ENCODE peak calls at places on chromosome 4, in seven cellular contexts. One of them, this sample, is unnamed.
A peak's percentile ranks its signal among the peaks of the same experiment; 100 is the strongest.

GRCh38 chr4:107747748-107748486 is 27.9 kb upstream of the PAPSS1 start:
- DNase-seq in IMR-90: no peak
- DNase-seq in iPS-NIHi11: peak; percentile 13
- DNase-seq in astrocyte: no peak
- DNase-seq in mesendoderm: no peak
- DNase-seq in CD4-positive, alpha-beta memory T cell: no peak
- DNase-seq in T follicular helper cell: no peak
- DNase-seq in this sample: no peak

GRCh38 chr4:141815646-141816045 is 179.3 kb downstream of the IL15 start:
- DNase-seq in IMR-90: no peak
- DNase-seq in iPS-NIHi11: no peak
- DNase-seq in astrocyte: no peak
- DNase-seq in mesendoderm: no peak
- DNase-seq in CD4-positive, alpha-beta memory T cell: no peak
- DNase-seq in T follicular helper cell: no peak
- DNase-seq in this sample: no peak

GRCh38 chr4:71009796-71010588 is 16.5 kb downstream of the DCK start:
- DNase-seq in IMR-90: peak; percentile 56
- DNase-seq in iPS-NIHi11: peak; percentile 45
- DNase-seq in astrocyte: peak; percentile 25
- DNase-seq in mesendoderm: peak; percentile 53
- DNase-seq in CD4-positive, alpha-beta memory T cell: peak; percentile 53
- DNase-seq in T follicular helper cell: no peak
- DNase-seq in this sample: no peak

GRCh38 chr4:187183826-187184225 is 460.2 kb upstream of the FAT1 start:
- DNase-seq in IMR-90: no peak
- DNase-seq in iPS-NIHi11: no peak
- DNase-seq in astrocyte: peak; percentile 7
- DNase-seq in mesendoderm: no peak
- DNase-seq in CD4-positive, alpha-beta memory T cell: no peak
- DNase-seq in T follicular helper cell: no peak
- DNase-seq in this sample: no peak

GRCh38 chr4:169383724-169384123 is 113.0 kb upstream of the SH3RF1 start:
- DNase-seq in IMR-90: peak; percentile 97
- DNase-seq in iPS-NIHi11: no peak
- DNase-seq in astrocyte: peak; percentile 99
- DNase-seq in mesendoderm: no peak
- DNase-seq in CD4-positive, alpha-beta memory T cell: no peak
- DNase-seq in T follicular helper cell: no peak
- DNase-seq in this sample: no peak

GRCh38 chr4:145433684-145434083 is 48.0 kb upstream of the SMAD1 start:
- DNase-seq in IMR-90: no peak
- DNase-seq in iPS-NIHi11: no peak
- DNase-seq in astrocyte: no peak
- DNase-seq in mesendoderm: no peak
- DNase-seq in CD4-positive, alpha-beta memory T cell: no peak
- DNase-seq in T follicular helper cell: no peak
- DNase-seq in this sample: no peak

GRCh38 chr4:156113138-156113537 is 159.5 kb upstream of the CTSO start:
- DNase-seq in IMR-90: no peak
- DNase-seq in iPS-NIHi11: no peak
- DNase-seq in astrocyte: peak; percentile 21
- DNase-seq in mesendoderm: peak; percentile 26
- DNase-seq in CD4-positive, alpha-beta memory T cell: no peak
- DNase-seq in T follicular helper cell: no peak
- DNase-seq in this sample: no peak

GRCh38 chr4:68129793-68130192 is at the start of gene TMPRSS11F:
- DNase-seq in IMR-90: no peak
- DNase-seq in iPS-NIHi11: peak; percentile 11
- DNase-seq in astrocyte: no peak
- DNase-seq in mesendoderm: peak; percentile 87
- DNase-seq in CD4-positive, alpha-beta memory T cell: no peak
- DNase-seq in T follicular helper cell: no peak
- DNase-seq in this sample: no peak

GRCh38 chr4:94892051-94892450 is 134.3 kb downstream of the BMPR1B start:
- DNase-seq in IMR-90: no peak
- DNase-seq in iPS-NIHi11: no peak
- DNase-seq in astrocyte: peak; percentile 38
- DNase-seq in mesendoderm: no peak
- DNase-seq in CD4-positive, alpha-beta memory T cell: no peak
- DNase-seq in T follicular helper cell: no peak
- DNase-seq in this sample: no peak

GRCh38 chr4:138501614-138502013 is 259.5 kb upstream of the SLC7A11 start:
- DNase-seq in IMR-90: no peak
- DNase-seq in iPS-NIHi11: no peak
- DNase-seq in astrocyte: no peak
- DNase-seq in mesendoderm: no peak
- DNase-seq in CD4-positive, alpha-beta memory T cell: no peak
- DNase-seq in T follicular helper cell: no peak
- DNase-seq in this sample: no peak

GRCh38 chr4:5292091-5292490 is 240.8 kb downstream of the STK32B start:
- DNase-seq in IMR-90: no peak
- DNase-seq in iPS-NIHi11: no peak
- DNase-seq in astrocyte: no peak
- DNase-seq in mesendoderm: no peak
- DNase-seq in CD4-positive, alpha-beta memory T cell: no peak
- DNase-seq in T follicular helper cell: no peak
- DNase-seq in this sample: no peak

GRCh38 chr4:57231781-57232180 is 121.6 kb upstream of the IGFBP7 start:
- DNase-seq in IMR-90: no peak
- DNase-seq in iPS-NIHi11: no peak
- DNase-seq in astrocyte: no peak
- DNase-seq in mesendoderm: no peak
- DNase-seq in CD4-positive, alpha-beta memory T cell: no peak
- DNase-seq in T follicular helper cell: no peak
- DNase-seq in this sample: no peak

GRCh38 chr4:106868381-106869035 is 167.6 kb downstream of the DKK2 start:
- DNase-seq in IMR-90: no peak
- DNase-seq in iPS-NIHi11: no peak
- DNase-seq in astrocyte: peak; percentile 52
- DNase-seq in mesendoderm: no peak
- DNase-seq in CD4-positive, alpha-beta memory T cell: no peak
- DNase-seq in T follicular helper cell: no peak
- DNase-seq in this sample: no peak

GRCh38 chr4:67468801-67469200 is 76.5 kb downstream of the CENPC start:
- DNase-seq in IMR-90: no peak
- DNase-seq in iPS-NIHi11: no peak
- DNase-seq in astrocyte: no peak
- DNase-seq in mesendoderm: no peak
- DNase-seq in CD4-positive, alpha-beta memory T cell: no peak
- DNase-seq in T follicular helper cell: no peak
- DNase-seq in this sample: no peak

GRCh38 chr4:187006189-187006618 is 282.5 kb upstream of the FAT1 start:
- DNase-seq in IMR-90: peak; percentile 73
- DNase-seq in iPS-NIHi11: no peak
- DNase-seq in astrocyte: peak; percentile 62
- DNase-seq in mesendoderm: no peak
- DNase-seq in CD4-positive, alpha-beta memory T cell: no peak
- DNase-seq in T follicular helper cell: no peak
- DNase-seq in this sample: no peak

GRCh38 chr4:183532823-183533222 is 28.0 kb downstream of the ING2 start:
- DNase-seq in IMR-90: peak; percentile 29
- DNase-seq in iPS-NIHi11: no peak
- DNase-seq in astrocyte: peak; percentile 81
- DNase-seq in mesendoderm: no peak
- DNase-seq in CD4-positive, alpha-beta memory T cell: no peak
- DNase-seq in T follicular helper cell: no peak
- DNase-seq in this sample: no peak

GRCh38 chr4:186554890-186555827 is at the start of gene MTNR1A:
- DNase-seq in IMR-90: no peak
- DNase-seq in iPS-NIHi11: peak; percentile 78
- DNase-seq in astrocyte: peak; percentile 5
- DNase-seq in mesendoderm: peak; percentile 71
- DNase-seq in CD4-positive, alpha-beta memory T cell: no peak
- DNase-seq in T follicular helper cell: no peak
- DNase-seq in this sample: no peak

GRCh38 chr4:55032179-55032578 is 93.2 kb downstream of the KDR start:
- DNase-seq in IMR-90: no peak
- DNase-seq in iPS-NIHi11: no peak
- DNase-seq in astrocyte: no peak
- DNase-seq in mesendoderm: no peak
- DNase-seq in CD4-positive, alpha-beta memory T cell: no peak
- DNase-seq in T follicular helper cell: no peak
- DNase-seq in this sample: no peak

GRCh38 chr4:39526810-39527295 is 386 bp downstream of the UGDH start:
- DNase-seq in IMR-90: no peak
- DNase-seq in iPS-NIHi11: peak; percentile 86
- DNase-seq in astrocyte: peak; percentile 9
- DNase-seq in mesendoderm: no peak
- DNase-seq in CD4-positive, alpha-beta memory T cell: peak; percentile 9
- DNase-seq in T follicular helper cell: no peak
- DNase-seq in this sample: peak; percentile 10

GRCh38 chr4:107630185-107630705 is 89.8 kb downstream of the PAPSS1 start:
- DNase-seq in IMR-90: no peak
- DNase-seq in iPS-NIHi11: no peak
- DNase-seq in astrocyte: no peak
- DNase-seq in mesendoderm: no peak
- DNase-seq in CD4-positive, alpha-beta memory T cell: no peak
- DNase-seq in T follicular helper cell: no peak
- DNase-seq in this sample: no peak